ENCODE peak calls at places on chromosomes 1 and 21, in eight cellular contexts. B, H, S, X, Q, T, F and D are unnamed samples.

GRCh38 chr1:204723131-204723787 is 37.7 kb upstream of the LRRN2 start:
- DNase-seq in H (no peak), T (no peak), B (no peak), Q (no peak), X (no peak), S (no peak), F (no peak), D (no peak)

GRCh38 chr1:18597159-18598042 is 33.2 kb upstream of the PAX7 start:
- DNase-seq in S (peak; percentile 33), X (no peak), B (peak; percentile 72), T (peak; percentile 57), F (no peak), H (no peak), Q (peak; percentile 54), D (peak; percentile 48)

GRCh38 chr1:224565186-224565585 is 50.9 kb upstream of the CNIH3 start:
- DNase-seq in B (peak; percentile 19), F (no peak), S (peak; percentile 97), H (peak; percentile 18), T (peak; percentile 67), X (no peak), Q (no peak), D (no peak)

GRCh38 chr1:177809844-177810243 is 160.0 kb downstream of the SEC16B start:
- DNase-seq in B (no peak), Q (no peak), S (no peak), F (no peak), T (no peak), H (no peak), X (peak; percentile 38), D (no peak)

GRCh38 chr1:205319081-205320018 is 2.2 kb downstream of the NUAK2 start:
- DNase-seq in X (no peak), B (peak; percentile 66), T (peak; percentile 69), F (no peak), S (peak; percentile 74), Q (peak; percentile 87), H (peak; percentile 51), D (no peak)

GRCh38 chr1:225816643-225817538 is 7.0 kb downstream of the EPHX1 start:
- DNase-seq in Q (peak; percentile 50), H (no peak), X (no peak), B (peak; percentile 51), S (no peak), F (no peak), T (no peak), D (no peak)

GRCh38 chr1:29752141-29752540 is 515.8 kb downstream of the PTPRU start:
- DNase-seq in H (no peak), T (no peak), S (no peak), B (peak; percentile 22), Q (no peak), F (no peak), X (no peak), D (no peak)

GRCh38 chr1:197778326-197778922 is 3.1 kb upstream of the DENND1B start:
- DNase-seq in H (no peak), F (no peak), X (no peak), B (no peak), Q (no peak), S (no peak), T (no peak), D (no peak)

GRCh38 chr1:25773441-25774125 is 26.4 kb upstream of the SELENON start:
- DNase-seq in Q (peak; percentile 26), T (peak; percentile 40), F (no peak), X (no peak), S (peak; percentile 60), B (peak; percentile 75), H (no peak), D (no peak)

GRCh38 chr1:155970531-155971167 is 7.7 kb downstream of the ARHGEF2 start:
- DNase-seq in T (no peak), S (peak; percentile 93), H (peak; percentile 68), F (no peak), X (no peak), B (no peak), Q (peak; percentile 72), D (no peak)

GRCh38 chr21:45362748-45363145 is 42.2 kb upstream of the COL18A1 start:
- DNase-seq in B (no peak), F (no peak), S (no peak), H (no peak), Q (no peak), X (no peak), T (no peak), D (no peak)

GRCh38 chr21:14989359-14989758 is 75.4 kb downstream of the NRIP1 start:
- DNase-seq in B (no peak), X (no peak), F (no peak), S (no peak), T (no peak), Q (no peak), H (no peak), D (no peak)

GRCh38 chr1:115355069-115355468 is 17.0 kb upstream of the NGF start:
- DNase-seq in B (no peak), F (no peak), Q (no peak), T (no peak), H (no peak), S (no peak), X (no peak), D (no peak)

GRCh38 chr1:202645097-202645476 is 65.2 kb downstream of the SYT2 start:
- DNase-seq in T (no peak), B (no peak), H (no peak), F (no peak), Q (no peak), X (no peak), S (no peak), D (peak; percentile 70)

GRCh38 chr1:47823016-47823843 is 174.0 kb downstream of the TRABD2B start:
- DNase-seq in S (no peak), T (no peak), X (no peak), B (no peak), F (no peak), H (no peak), Q (no peak), D (peak; percentile 47)

GRCh38 chr1:82510431-82510830 is 709.7 kb downstream of the ADGRL2 start:
- DNase-seq in T (no peak), Q (no peak), B (no peak), X (no peak), S (no peak), F (no peak), H (no peak), D (no peak)

GRCh38 chr21:37658121-37658993 is 257.9 kb downstream of the KCNJ6 start:
- DNase-seq in Q (no peak), T (no peak), H (no peak), S (no peak), F (no peak), X (no peak), B (no peak), D (no peak)

GRCh38 chr1:10173582-10173981 is 36.8 kb upstream of the KIF1B start:
- DNase-seq in F (no peak), S (no peak), B (no peak), X (peak; percentile 67), Q (no peak), H (no peak), T (no peak), D (no peak)

GRCh38 chr1:33697816-33698215 is 166.1 kb upstream of the HMGB4 start:
- DNase-seq in S (no peak), H (no peak), Q (no peak), B (no peak), F (no peak), X (no peak), T (no peak), D (no peak)

GRCh38 chr1:51750218-51750617 is 128.3 kb downstream of the NRDC start:
- DNase-seq in H (no peak), S (peak; percentile 48), Q (no peak), F (peak; percentile 51), T (no peak), B (no peak), X (no peak), D (no peak)

GRCh38 chr1:184502154-184502553 is 115.3 kb downstream of the C1orf21 start:
- DNase-seq in S (no peak), H (no peak), F (no peak), T (no peak), Q (no peak), B (no peak), X (no peak), D (no peak)

GRCh38 chr1:81880781-81881180 is 80.0 kb downstream of the ADGRL2 start:
- DNase-seq in H (no peak), B (no peak), T (no peak), X (no peak), Q (no peak), S (peak; percentile 1), F (no peak), D (no peak)